ENCODE peak calls at places on chromosomes 2 and 18, in four cellular contexts. N is stromal cell of bone marrow; R is MCF 10A; I is stimulated activated CD4-positive, alpha-beta T cell treated with anti-CD3 and anti-CD28 coated beads, TNF-alpha, amount 100 ng/mL, for 24 hours. H is an unnamed sample.

GRCh38 chr2:172970660-172971059 is 105.0 kb upstream of the MAP3K20 start:
- DNase-seq in N (no peak), I (peak; percentile 36), R (no peak), H (no peak)

GRCh38 chr2:201182650-201183372 is at the start of gene CASP10:
- DNase-seq in I (no peak), N (no peak), R (peak; percentile 68), H (no peak)

GRCh38 chr2:13114391-13114790 is 397.7 kb downstream of the TRIB2 start:
- DNase-seq in N (peak; percentile 3), I (no peak), R (peak; percentile 45), H (no peak)

GRCh38 chr2:234694244-234695013 is 197.5 kb upstream of the ARL4C start:
- DNase-seq in I (no peak), N (peak; percentile 70), R (peak; percentile 69), H (no peak)

GRCh38 chr2:113822087-113822805 is 65.8 kb upstream of the SLC35F5 start:
- DNase-seq in R (no peak), N (no peak), I (no peak), H (no peak)

GRCh38 chr2:38462121-38462634 is 85.1 kb upstream of the ATL2 start:
- DNase-seq in I (peak; percentile 62), N (peak; percentile 86), R (peak; percentile 98), H (no peak)

GRCh38 chr18:49553003-49553402 is 8.9 kb upstream of the LIPG start:
- DNase-seq in I (no peak), N (no peak), R (no peak), H (no peak)

GRCh38 chr2:158926478-158926948 is 41.9 kb upstream of the TANC1 start:
- DNase-seq in I (no peak), N (peak; percentile 54), R (peak; percentile 81), H (no peak)

GRCh38 chr2:118706371-118706770 is 141.1 kb downstream of the EN1 start:
- DNase-seq in R (no peak), N (no peak), I (no peak), H (no peak)

GRCh38 chr18:74861154-74861553 is 263.5 kb downstream of the ZNF407 start:
- DNase-seq in I (no peak), R (no peak), N (no peak), H (no peak)

GRCh38 chr2:229416116-229416694 is 145.1 kb upstream of the PID1 start:
- DNase-seq in R (peak; percentile 85), I (no peak), N (peak; percentile 57), H (no peak)

GRCh38 chr2:236599059-236599458 is 29.4 kb downstream of the ACKR3 start:
- DNase-seq in R (no peak), N (no peak), I (no peak), H (no peak)